ENCODE peak calls at places on chromosomes 13 and 19, in six cellular contexts. One of them, this sample, is unnamed.

GRCh38 chr13:113118328-113119021 is 4.1 kb upstream of the F10 start:
- DNase-seq in psoas muscle: no peak
- DNase-seq in hypothalamus: no peak
- DNase-seq in lower lobe of right lung: peak; percentile 25
- DNase-seq in left colon: no peak
- DNase-seq in amygdala: no peak
- DNase-seq in this sample: no peak

GRCh38 chr19:32674153-32674958 is 624 bp downstream of the ANKRD27 start:
- DNase-seq in left colon: no peak
- DNase-seq in hypothalamus: peak; percentile 60
- DNase-seq in amygdala: no peak
- DNase-seq in lower lobe of right lung: no peak
- DNase-seq in psoas muscle: no peak
- DNase-seq in this sample: peak; percentile 9

GRCh38 chr13:92622905-92623304 is 603.7 kb upstream of the GPC6 start:
- DNase-seq in lower lobe of right lung: no peak
- DNase-seq in hypothalamus: no peak
- DNase-seq in left colon: no peak
- DNase-seq in psoas muscle: no peak
- DNase-seq in amygdala: no peak
- DNase-seq in this sample: no peak

GRCh38 chr19:16470541-16470910 is 1.2 kb downstream of the EPS15L1 start:
- DNase-seq in lower lobe of right lung: no peak
- DNase-seq in psoas muscle: no peak
- DNase-seq in hypothalamus: no peak
- DNase-seq in amygdala: no peak
- DNase-seq in left colon: no peak
- DNase-seq in this sample: no peak

GRCh38 chr13:113544071-113544891 is 40.3 kb upstream of the TFDP1 start:
- DNase-seq in psoas muscle: no peak
- DNase-seq in amygdala: no peak
- DNase-seq in lower lobe of right lung: peak; percentile 43
- DNase-seq in left colon: no peak
- DNase-seq in hypothalamus: no peak
- DNase-seq in this sample: no peak

GRCh38 chr19:35944553-35944952 is 8.4 kb downstream of the LRFN3 start:
- DNase-seq in hypothalamus: no peak
- DNase-seq in amygdala: no peak
- DNase-seq in psoas muscle: no peak
- DNase-seq in lower lobe of right lung: no peak
- DNase-seq in left colon: no peak
- DNase-seq in this sample: no peak

GRCh38 chr19:10603084-10603872 is 16.2 kb upstream of the AP1M2 start:
- DNase-seq in hypothalamus: no peak
- DNase-seq in psoas muscle: peak; percentile 47
- DNase-seq in left colon: peak; percentile 60
- DNase-seq in amygdala: no peak
- DNase-seq in lower lobe of right lung: peak; percentile 70
- DNase-seq in this sample: no peak

GRCh38 chr13:75165543-75166230 is 316.3 kb downstream of the TBC1D4 start:
- DNase-seq in amygdala: no peak
- DNase-seq in left colon: no peak
- DNase-seq in psoas muscle: no peak
- DNase-seq in lower lobe of right lung: no peak
- DNase-seq in hypothalamus: no peak
- DNase-seq in this sample: no peak

GRCh38 chr13:31518666-31519065 is 220.7 kb upstream of the RXFP2 start:
- DNase-seq in amygdala: no peak
- DNase-seq in lower lobe of right lung: no peak
- DNase-seq in psoas muscle: no peak
- DNase-seq in hypothalamus: no peak
- DNase-seq in left colon: no peak
- DNase-seq in this sample: no peak

GRCh38 chr13:91135376-91135775 is 212.1 kb upstream of the MIR17HG start:
- DNase-seq in amygdala: no peak
- DNase-seq in lower lobe of right lung: no peak
- DNase-seq in hypothalamus: no peak
- DNase-seq in psoas muscle: no peak
- DNase-seq in left colon: no peak
- DNase-seq in this sample: no peak

GRCh38 chr13:58542530-58542929 is 911.0 kb downstream of the PCDH17 start:
- DNase-seq in left colon: no peak
- DNase-seq in lower lobe of right lung: no peak
- DNase-seq in hypothalamus: no peak
- DNase-seq in psoas muscle: no peak
- DNase-seq in amygdala: no peak
- DNase-seq in this sample: no peak

GRCh38 chr19:42246143-42246868 is 3.9 kb upstream of the GSK3A start:
- DNase-seq in amygdala: peak; percentile 73
- DNase-seq in hypothalamus: peak; percentile 76
- DNase-seq in left colon: peak; percentile 72
- DNase-seq in lower lobe of right lung: peak; percentile 65
- DNase-seq in psoas muscle: peak; percentile 81
- DNase-seq in this sample: peak; percentile 76

GRCh38 chr13:95564091-95564490 is 11.6 kb downstream of the CLDN10 start:
- DNase-seq in amygdala: no peak
- DNase-seq in hypothalamus: no peak
- DNase-seq in left colon: no peak
- DNase-seq in psoas muscle: no peak
- DNase-seq in lower lobe of right lung: no peak
- DNase-seq in this sample: peak; percentile 9

GRCh38 chr13:28353679-28354078 is 141.2 kb downstream of the FLT1 start:
- DNase-seq in left colon: no peak
- DNase-seq in hypothalamus: no peak
- DNase-seq in psoas muscle: no peak
- DNase-seq in amygdala: no peak
- DNase-seq in lower lobe of right lung: no peak
- DNase-seq in this sample: no peak